ENCODE peak calls at places on chromosome 7, in seven cellular contexts. L, D, A, U, G, E and Z are unnamed samples. For H3K9me2, the result is how much of the 10 kb centered on the place peaks cover.

GRCh38 chr7:68291710-68292109 is 1295.1 kb downstream of the TYW1 start:
- DNase-seq in G (no peak), L (no peak), D (no peak), U (no peak), A (no peak), E (no peak), Z (no peak)

GRCh38 chr7:105638942-105639495 is 57.7 kb upstream of the EFCAB10 start:
- DNase-seq in U (no peak), D (no peak), E (peak), G (no peak), L (peak), A (no peak), Z (no peak)

GRCh38 chr7:80139179-80139578 is 4.5 kb downstream of the GNAI1 start:
- DNase-seq in G (peak), D (no peak), E (no peak), U (no peak), L (no peak), A (no peak), Z (no peak)

GRCh38 chr7:7808156-7808555 is 89.7 kb upstream of the RPA3 start:
- DNase-seq in U (no peak), G (peak), E (no peak), A (no peak), D (peak), L (no peak), Z (no peak)

GRCh38 chr7:46229409-46229808 is 308.3 kb upstream of the IGFBP3 start:
- DNase-seq in D (peak), U (no peak), E (no peak), G (peak), L (no peak), A (no peak), Z (no peak)

GRCh38 chr7:89049043-89049442 is 253.5 kb upstream of the TEX47 start:
- DNase-seq in L (no peak), A (no peak), G (no peak), U (no peak), D (no peak), E (no peak), Z (no peak)

GRCh38 chr7:159211540-159212182 is 67.0 kb upstream of the VIPR2 start:
- DNase-seq in U (no peak), E (no peak), L (no peak), G (no peak), D (no peak), A (no peak), Z (no peak)

GRCh38 chr7:4201566-4201965 is 480.5 kb upstream of the FOXK1 start:
- DNase-seq in D (no peak), U (no peak), G (no peak), L (no peak), A (no peak), E (no peak), Z (no peak)

GRCh38 chr7:155591055-155591750 is 44.8 kb upstream of the CNPY1 start:
- DNase-seq in E (no peak), A (no peak), G (peak), L (no peak), U (no peak), D (no peak), Z (no peak)

GRCh38 chr7:27154901-27155815 is 1.3 kb downstream of the HOXA7 start:
- DNase-seq in D (peak), E (no peak), L (no peak), A (peak), U (no peak), G (no peak), Z (peak)

GRCh38 chr7:118151671-118152070 is 32.3 kb upstream of the LSM8 start:
- DNase-seq in D (peak), U (no peak), G (no peak), E (no peak), A (no peak), L (no peak), Z (no peak)

GRCh38 chr7:73623798-73624668 is at the start of gene MLXIPL:
- DNase-seq in E (peak), A (peak), G (peak), D (peak), U (peak), L (peak), Z (no peak)

GRCh38 chr7:2480071-2480410 is 3.8 kb upstream of the GRIFIN start:
- DNase-seq in L (no peak), G (no peak), E (no peak), D (no peak), U (no peak), A (no peak), Z (no peak)

GRCh38 chr7:131889572-131890150 is 333.2 kb upstream of the PODXL start:
- DNase-seq in L (no peak), G (no peak), D (no peak), E (no peak), A (no peak), U (no peak), Z (no peak)

GRCh38 chr7:102874166-102874829 is 38.5 kb upstream of the LRRC17 start:
- DNase-seq in L (peak), A (peak), G (peak), E (no peak), U (peak), D (peak), Z (no peak)

GRCh38 chr7:135342887-135343286 is 109.2 kb downstream of the STRA8 start:
- DNase-seq in G (no peak), L (no peak), E (no peak), A (no peak), U (no peak), D (no peak), Z (no peak)

GRCh38 chr7:87564290-87564963 is 36.3 kb downstream of the ABCB1 start:
- DNase-seq in G (peak), A (peak), L (peak), D (peak), U (peak), E (peak), Z (peak)

GRCh38 chr7:73707045-73707631 is 12.3 kb downstream of the STX1A start:
- DNase-seq in A (no peak), U (peak), L (peak), E (peak), G (peak), D (no peak), Z (no peak)

GRCh38 chr7:123367508-123368122 is 166.8 kb downstream of the IQUB start:
- DNase-seq in G (peak), A (peak), E (peak), D (peak), L (peak), U (peak), Z (peak)

GRCh38 chr7:115707236-115707635 is 323.3 kb downstream of the TFEC start:
- DNase-seq in E (peak), A (no peak), D (peak), L (peak), U (peak), G (peak), Z (peak)

GRCh38 chr7:13312327-13312726 is 624.9 kb downstream of the ARL4A start:
- DNase-seq in L (no peak), E (peak), A (peak), G (peak), D (no peak), U (peak), Z (peak)

GRCh38 chr7:22762866-22763265 is 35.9 kb downstream of the IL6 start:
- DNase-seq in D (no peak), U (no peak), L (no peak), G (no peak), A (no peak), E (peak), Z (no peak)

GRCh38 chr7:128688492-128688891 is 16.4 kb downstream of the GARIN1A start:
- DNase-seq in D (no peak), A (no peak), L (no peak), E (no peak), G (no peak), U (no peak), Z (no peak)

GRCh38 chr7:45711161-45711490 is 137.0 kb downstream of the ADCY1 start:
- DNase-seq in G (no peak), E (no peak), U (no peak), L (no peak), A (no peak), D (no peak), Z (no peak)

DNA sequence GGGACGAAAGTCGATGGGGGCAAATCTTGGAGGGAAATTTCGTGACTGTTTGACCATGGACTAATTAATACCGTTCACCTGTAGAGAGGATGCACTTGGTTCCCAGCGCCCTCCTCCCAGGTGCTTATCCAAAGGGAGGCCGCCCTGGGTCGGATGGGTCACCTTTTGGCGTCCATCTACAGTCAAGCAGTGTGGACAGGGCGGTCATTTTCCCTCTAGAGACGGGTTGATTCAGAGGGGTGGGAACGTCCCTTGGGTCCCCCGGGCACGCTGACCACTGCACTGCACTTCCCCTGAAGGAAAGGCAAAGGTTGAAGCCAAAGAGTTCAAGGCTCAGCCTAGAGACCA is 2.0 kb downstream of the PRR15 start:
- DNase-seq in L (no peak), E (no peak), U (no peak), D (no peak), A (no peak), G (no peak), Z (no peak)
- H3K27ac ChIP-seq in L (peak), E (no peak), U (no peak), D (no peak), A (no peak), G (no peak), Z (no peak)

GRCh38 chr7:43678315-43678714 is 51.0 kb downstream of the COA1 start:
- DNase-seq in D (no peak), G (no peak), E (no peak), U (no peak), L (no peak), A (no peak), Z (no peak)
- H3K9me2 ChIP-seq in D (under half), G (under half), E (under half), U (under half), L (under half), A (under half), Z (under half)

DNA sequence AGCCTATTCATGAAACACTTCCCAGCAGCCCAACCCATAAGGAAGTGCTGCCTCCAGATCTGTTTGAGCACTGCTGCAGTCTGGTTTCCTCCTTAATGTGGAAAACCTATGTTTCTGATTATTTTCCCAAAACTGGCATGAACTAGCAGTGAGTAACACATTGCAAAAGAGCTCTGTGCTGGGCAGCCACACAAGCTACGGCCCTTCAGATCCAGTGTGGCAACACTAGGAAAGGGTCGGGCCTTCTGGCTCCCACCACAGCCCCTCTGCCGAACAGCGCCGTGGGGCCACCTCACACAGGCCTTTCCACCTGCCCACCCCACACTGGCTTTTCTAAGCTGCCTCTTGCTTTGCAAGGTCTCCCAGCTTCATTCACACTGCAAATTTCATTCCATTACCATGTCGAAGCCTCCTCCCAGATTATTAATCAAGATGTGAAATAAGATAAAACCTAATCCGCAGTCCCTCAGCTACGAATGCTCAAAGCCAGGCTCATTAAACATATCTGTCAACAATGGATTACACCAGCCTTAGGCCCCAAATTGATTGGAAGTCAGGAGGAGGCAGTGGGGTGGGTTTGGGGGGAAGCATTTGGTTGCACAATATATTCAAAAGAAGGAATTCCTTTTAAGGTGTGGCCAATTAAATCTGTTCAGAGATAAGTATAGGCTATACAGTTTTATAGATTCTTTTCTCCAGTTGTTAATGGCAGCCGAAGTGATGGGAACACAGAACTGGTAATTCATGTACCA is 223.8 kb downstream of the MTERF1 start:
- DNase-seq in D (peak), G (no peak), U (no peak), L (no peak), E (no peak), A (no peak), Z (no peak)
- H3K27ac ChIP-seq in D (peak), G (no peak), U (no peak), L (no peak), E (no peak), A (no peak), Z (no peak)

GRCh38 chr7:157907998-157908782 is 571.4 kb downstream of the DNAJB6 start:
- DNase-seq in L (no peak), A (no peak), U (no peak), G (no peak), E (no peak), D (no peak), Z (no peak)

GRCh38 chr7:157904866-157905215 is 568.0 kb downstream of the DNAJB6 start:
- DNase-seq in E (no peak), U (no peak), L (no peak), A (no peak), G (no peak), D (no peak), Z (no peak)

GRCh38 chr7:157905740-157906461 is 569.1 kb downstream of the DNAJB6 start:
- DNase-seq in D (no peak), G (peak), L (no peak), A (no peak), E (peak), U (peak), Z (no peak)

GRCh38 chr7:157907091-157907490 is 570.3 kb downstream of the DNAJB6 start:
- DNase-seq in U (no peak), A (no peak), G (no peak), E (no peak), D (no peak), L (no peak), Z (no peak)

GRCh38 chr7:157906583-157906982 is 569.8 kb downstream of the DNAJB6 start:
- DNase-seq in D (no peak), A (no peak), G (no peak), U (no peak), E (no peak), L (no peak), Z (no peak)
- H3K9me2 ChIP-seq in D (under half), A (under half), G (under half), U (under half), E (under half), L (under half), Z (under half)

DNA sequence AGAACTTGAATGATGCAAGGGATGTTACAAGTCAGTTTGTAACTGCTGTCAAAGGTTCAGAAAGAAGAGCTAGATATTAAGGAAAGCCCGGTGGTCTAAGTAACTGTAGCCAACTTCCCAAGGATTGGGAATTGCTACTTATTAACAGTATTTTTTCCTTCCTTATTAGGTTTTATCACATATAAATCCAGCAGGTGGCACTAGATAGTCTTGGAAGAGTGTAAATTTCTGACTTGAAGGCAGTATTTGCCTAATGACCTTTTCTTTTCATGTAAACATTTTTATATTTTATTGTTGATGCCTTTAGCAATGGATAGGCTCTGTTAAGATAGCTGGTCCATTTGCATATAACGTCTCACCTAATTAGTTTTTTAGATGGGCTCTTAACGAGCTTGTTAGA is 51.2 kb downstream of the ANLN start:
- DNase-seq in L (no peak), E (peak), U (peak), A (peak), G (peak), D (peak), Z (no peak)
- H3K27ac ChIP-seq in L (no peak), E (peak), U (no peak), A (no peak), G (no peak), D (no peak), Z (no peak)

GRCh38 chr7:33861947-33862346 is 43.4 kb upstream of the BMPER start:
- DNase-seq in L (no peak), U (no peak), E (no peak), A (no peak), D (no peak), G (no peak), Z (no peak)
- H3K9me2 ChIP-seq in L (under half), U (under half), E (under half), A (under half), D (under half), G (under half), Z (under half)

DNA sequence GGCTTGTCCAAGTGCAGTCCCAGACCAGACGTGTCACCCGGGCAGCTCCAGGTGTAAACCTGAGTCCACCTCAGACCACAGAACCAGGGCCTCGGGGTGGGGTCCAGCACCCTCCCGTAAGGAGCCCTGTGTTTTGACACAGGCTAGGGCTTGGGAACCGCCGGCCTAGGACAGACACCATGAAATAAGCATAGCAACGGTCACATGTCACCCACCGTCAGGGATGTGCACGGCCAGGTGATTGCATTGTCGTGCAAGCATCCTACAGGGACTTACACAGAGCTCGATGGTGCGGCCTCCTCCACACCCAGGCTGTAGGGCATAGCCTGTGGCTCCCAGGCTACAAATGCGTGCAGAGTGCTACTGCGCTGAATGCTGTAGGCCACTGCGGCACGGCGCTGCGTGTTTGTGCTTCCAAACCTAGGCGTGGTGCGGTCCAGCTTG is 10.6 kb downstream of the ZFAND2A start:
- DNase-seq in L (no peak), A (no peak), D (no peak), G (no peak), U (no peak), E (no peak), Z (no peak)
- H3K27ac ChIP-seq in L (no peak), A (no peak), D (no peak), G (no peak), U (no peak), E (no peak), Z (peak)

GRCh38 chr7:55980266-55980665 is 15.9 kb downstream of the NIPSNAP2 start:
- DNase-seq in G (no peak), A (no peak), L (no peak), E (no peak), U (no peak), D (no peak), Z (no peak)

GRCh38 chr7:55973747-55974250 is 9.4 kb downstream of the NIPSNAP2 start:
- DNase-seq in A (no peak), U (no peak), L (no peak), E (no peak), D (no peak), G (no peak), Z (no peak)

GRCh38 chr7:55975944-55976633 is 11.7 kb downstream of the NIPSNAP2 start:
- DNase-seq in L (no peak), G (no peak), U (no peak), A (no peak), E (no peak), D (no peak), Z (no peak)

GRCh38 chr7:55983537-55983936 is 19.2 kb downstream of the NIPSNAP2 start:
- DNase-seq in G (no peak), E (no peak), D (no peak), A (no peak), L (no peak), U (no peak), Z (no peak)

GRCh38 chr7:55977831-55978230 is 13.4 kb downstream of the NIPSNAP2 start:
- DNase-seq in L (no peak), G (peak), U (no peak), D (peak), A (no peak), E (no peak), Z (no peak)
- H3K9me2 ChIP-seq in L (under half), G (under half), U (under half), D (under half), A (under half), E (under half), Z (under half)

GRCh38 chr7:100896743-100897051 is 1.0 kb upstream of the ACHE start:
- DNase-seq in E (no peak), U (no peak), G (no peak), D (no peak), L (no peak), A (no peak), Z (no peak)
- H3K27ac ChIP-seq in E (no peak), U (no peak), G (no peak), D (no peak), L (no peak), A (no peak), Z (no peak)

GRCh38 chr7:144022169-144022568 is 22.0 kb downstream of the OR6B1 start:
- DNase-seq in L (no peak), A (no peak), G (no peak), U (no peak), D (no peak), E (peak), Z (no peak)
- H3K9me2 ChIP-seq in L (under half), A (under half), G (under half), U (under half), D (under half), E (under half), Z (under half)